ENCODE peak calls at places on chromosomes 11 and 22, in ten cellular contexts. L, Z, T, X, K, B, D, Q, A and O are unnamed samples.

GRCh38 chr22:41687901-41688364 is 734 bp downstream of the SNU13 start:
- DNase-seq in L (no peak), Z (no peak), T (peak), X (peak), K (no peak), B (no peak), D (no peak), Q (peak), A (peak), O (no peak)

GRCh38 chr11:119335091-119335654 is 846 bp downstream of the RNF26 start:
- DNase-seq in L (no peak), Z (no peak), T (no peak), X (no peak), K (no peak), B (no peak), D (no peak), Q (no peak), A (no peak), O (no peak)

GRCh38 chr22:46649176-46650077 is 29.2 kb downstream of the GRAMD4 start:
- DNase-seq in L (no peak), Z (no peak), T (peak), X (peak), K (no peak), B (peak), D (no peak), Q (no peak), A (no peak), O (no peak)

GRCh38 chr22:42177891-42178336 is 47.3 kb upstream of the CYP2D6 start:
- DNase-seq in L (no peak), Z (no peak), T (no peak), X (no peak), K (peak), B (no peak), D (no peak), Q (no peak), A (no peak), O (no peak)

GRCh38 chr11:96328395-96329010 is 14.5 kb downstream of the MAML2 start:
- DNase-seq in L (no peak), Z (no peak), T (no peak), X (no peak), K (no peak), B (no peak), D (no peak), Q (no peak), A (peak), O (no peak)

GRCh38 chr11:46942172-46942571 is 5.6 kb downstream of the CSTPP1 start:
- DNase-seq in L (no peak), Z (no peak), T (no peak), X (no peak), K (no peak), B (no peak), D (no peak), Q (no peak), A (no peak), O (no peak)

GRCh38 chr11:82631722-82632630 is 101.7 kb downstream of the FAM181B start:
- DNase-seq in L (peak), Z (no peak), T (no peak), X (peak), K (no peak), B (no peak), D (no peak), Q (no peak), A (peak), O (no peak)

GRCh38 chr22:20243545-20244249 is 24.4 kb downstream of the RTN4R start:
- DNase-seq in L (peak), Z (peak), T (peak), X (peak), K (peak), B (peak), D (peak), Q (peak), A (peak), O (peak)

GRCh38 chr11:33930317-33931021 is 38.6 kb upstream of the LMO2 start:
- DNase-seq in L (no peak), Z (no peak), T (peak), X (peak), K (no peak), B (peak), D (peak), Q (no peak), A (peak), O (no peak)

GRCh38 chr22:17007257-17007656 is 765 bp downstream of the GAB4 start:
- DNase-seq in L (no peak), Z (no peak), T (no peak), X (no peak), K (no peak), B (no peak), D (no peak), Q (no peak), A (no peak), O (no peak)

GRCh38 chr11:9774591-9775392 is 110.9 kb downstream of the SWAP70 start:
- DNase-seq in L (no peak), Z (peak), T (no peak), X (peak), K (no peak), B (no peak), D (no peak), Q (no peak), A (peak), O (peak)

GRCh38 chr22:37045958-37046357 is 5.6 kb upstream of the KCTD17 start:
- DNase-seq in L (no peak), Z (no peak), T (peak), X (peak), K (no peak), B (no peak), D (no peak), Q (no peak), A (peak), O (no peak)

GRCh38 chr22:37046589-37046988 is 5.0 kb upstream of the KCTD17 start:
- DNase-seq in L (no peak), Z (no peak), T (no peak), X (no peak), K (no peak), B (no peak), D (no peak), Q (peak), A (no peak), O (no peak)

GRCh38 chr22:37044634-37045625 is 6.6 kb upstream of the KCTD17 start:
- DNase-seq in L (no peak), Z (no peak), T (no peak), X (no peak), K (no peak), B (no peak), D (no peak), Q (no peak), A (peak), O (no peak)

GRCh38 chr22:37043214-37043827 is 8.2 kb upstream of the KCTD17 start:
- DNase-seq in L (no peak), Z (no peak), T (no peak), X (no peak), K (no peak), B (no peak), D (peak), Q (peak), A (no peak), O (no peak)

GRCh38 chr22:37043828-37044538 is 7.6 kb upstream of the KCTD17 start:
- DNase-seq in L (peak), Z (no peak), T (peak), X (peak), K (peak), B (peak), D (peak), Q (peak), A (peak), O (no peak)
- TF ChIP-seq CTCF in L (peak), Z (peak), T (peak), X (peak), K (peak), B (peak), D (peak), Q (peak), A (peak), O (peak)

GRCh38 chr11:125637840-125638239 is 12.9 kb downstream of the CHEK1 start:
- DNase-seq in L (no peak), Z (no peak), T (no peak), X (no peak), K (no peak), B (no peak), D (no peak), Q (no peak), A (no peak), O (no peak)
- TF ChIP-seq CTCF in L (peak), Z (no peak), T (no peak), X (no peak), K (no peak), B (no peak), D (no peak), Q (no peak), A (no peak), O (no peak)

GRCh38 chr11:15557831-15558230 is 443.1 kb downstream of the INSC start:
- DNase-seq in L (no peak), Z (no peak), T (no peak), X (no peak), K (no peak), B (no peak), D (no peak), Q (no peak), A (no peak), O (no peak)

GRCh38 chr11:15563054-15563453 is 448.3 kb downstream of the INSC start:
- DNase-seq in L (no peak), Z (no peak), T (no peak), X (no peak), K (no peak), B (no peak), D (no peak), Q (no peak), A (no peak), O (no peak)

GRCh38 chr11:15562230-15562629 is 447.5 kb downstream of the INSC start:
- DNase-seq in L (no peak), Z (no peak), T (no peak), X (no peak), K (no peak), B (no peak), D (no peak), Q (no peak), A (no peak), O (no peak)

GRCh38 chr11:15558513-15559181 is 443.9 kb downstream of the INSC start:
- DNase-seq in L (no peak), Z (no peak), T (no peak), X (no peak), K (no peak), B (no peak), D (no peak), Q (no peak), A (no peak), O (no peak)

GRCh38 chr11:15560689-15561467 is 446.2 kb downstream of the INSC start:
- DNase-seq in L (no peak), Z (no peak), T (no peak), X (no peak), K (no peak), B (no peak), D (no peak), Q (no peak), A (no peak), O (no peak)
- TF ChIP-seq CTCF in L (no peak), Z (no peak), T (no peak), X (no peak), K (no peak), B (no peak), D (no peak), Q (no peak), A (no peak), O (no peak)

DNA sequence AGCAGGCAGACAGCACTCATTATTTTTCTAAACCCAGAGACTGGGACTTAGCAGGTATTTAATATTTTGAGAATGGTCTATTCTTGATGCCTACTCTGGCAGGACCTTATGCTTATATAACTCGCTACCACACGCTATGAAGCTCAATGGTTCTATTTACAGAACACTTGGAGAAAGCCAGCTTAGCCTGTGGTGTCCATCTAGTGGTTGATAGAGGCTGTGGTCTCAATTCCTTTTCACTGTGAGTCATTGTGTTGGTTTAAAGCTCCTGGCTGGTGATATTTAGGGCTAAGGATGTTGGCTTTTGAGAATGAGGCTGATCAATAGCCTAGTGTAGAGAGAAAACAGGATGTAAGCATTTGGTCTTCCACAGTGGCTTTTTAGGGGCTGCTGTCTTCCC is 206.4 kb downstream of the DBX1 start:
- DNase-seq in L (no peak), Z (peak), T (peak), X (peak), K (peak), B (no peak), D (peak), Q (no peak), A (peak), O (no peak)
- TF ChIP-seq CTCF in L (no peak), Z (peak), T (peak), X (peak), K (peak), B (peak), D (peak), Q (no peak), A (peak), O (peak)

DNA sequence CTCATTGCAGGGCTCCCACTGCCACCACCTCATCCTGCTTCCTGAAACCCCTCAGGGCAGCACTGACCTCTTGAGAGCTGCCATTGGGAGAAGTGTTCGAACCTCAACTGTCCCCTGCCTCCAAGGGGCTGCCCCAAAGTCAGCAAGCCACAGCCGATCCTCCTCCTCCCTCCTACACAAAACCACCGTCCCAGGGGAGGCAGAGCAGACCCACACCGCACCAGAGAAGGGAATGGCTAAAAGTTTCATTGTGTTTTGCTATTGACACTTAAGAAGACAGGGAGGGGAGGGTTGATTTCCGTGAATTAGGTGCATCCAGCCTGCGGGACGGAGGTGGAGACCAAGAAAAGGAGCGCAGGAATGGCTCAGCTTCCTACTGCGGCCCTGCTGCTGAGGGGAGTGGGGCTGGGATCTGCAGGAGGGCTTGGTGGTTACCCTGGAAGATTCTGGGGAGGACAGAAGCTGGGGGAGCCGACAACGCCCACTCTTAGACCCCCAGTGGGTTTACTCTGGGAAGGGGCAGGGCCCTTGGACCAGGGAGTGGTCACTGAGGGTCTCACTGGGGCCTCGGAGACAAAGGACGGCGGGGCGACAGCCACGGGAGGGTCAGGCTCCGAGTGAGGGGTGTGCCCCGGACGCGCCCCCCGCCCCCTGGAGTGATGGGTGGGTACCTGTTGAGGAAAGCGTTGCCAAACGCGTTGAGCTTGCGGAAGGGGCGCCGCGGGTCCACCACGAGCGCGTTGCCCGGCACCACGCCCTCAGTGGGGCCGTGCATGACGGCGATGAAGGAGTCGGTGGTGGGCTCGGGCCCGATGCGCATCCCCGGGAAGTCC is 815 bp downstream of the EHD1 start:
- DNase-seq in L (peak), Z (no peak), T (no peak), X (no peak), K (no peak), B (no peak), D (no peak), Q (peak), A (peak), O (no peak)
- TF ChIP-seq CTCF in L (no peak), Z (no peak), T (no peak), X (no peak), K (no peak), B (no peak), D (no peak), Q (no peak), A (no peak), O (no peak)

DNA sequence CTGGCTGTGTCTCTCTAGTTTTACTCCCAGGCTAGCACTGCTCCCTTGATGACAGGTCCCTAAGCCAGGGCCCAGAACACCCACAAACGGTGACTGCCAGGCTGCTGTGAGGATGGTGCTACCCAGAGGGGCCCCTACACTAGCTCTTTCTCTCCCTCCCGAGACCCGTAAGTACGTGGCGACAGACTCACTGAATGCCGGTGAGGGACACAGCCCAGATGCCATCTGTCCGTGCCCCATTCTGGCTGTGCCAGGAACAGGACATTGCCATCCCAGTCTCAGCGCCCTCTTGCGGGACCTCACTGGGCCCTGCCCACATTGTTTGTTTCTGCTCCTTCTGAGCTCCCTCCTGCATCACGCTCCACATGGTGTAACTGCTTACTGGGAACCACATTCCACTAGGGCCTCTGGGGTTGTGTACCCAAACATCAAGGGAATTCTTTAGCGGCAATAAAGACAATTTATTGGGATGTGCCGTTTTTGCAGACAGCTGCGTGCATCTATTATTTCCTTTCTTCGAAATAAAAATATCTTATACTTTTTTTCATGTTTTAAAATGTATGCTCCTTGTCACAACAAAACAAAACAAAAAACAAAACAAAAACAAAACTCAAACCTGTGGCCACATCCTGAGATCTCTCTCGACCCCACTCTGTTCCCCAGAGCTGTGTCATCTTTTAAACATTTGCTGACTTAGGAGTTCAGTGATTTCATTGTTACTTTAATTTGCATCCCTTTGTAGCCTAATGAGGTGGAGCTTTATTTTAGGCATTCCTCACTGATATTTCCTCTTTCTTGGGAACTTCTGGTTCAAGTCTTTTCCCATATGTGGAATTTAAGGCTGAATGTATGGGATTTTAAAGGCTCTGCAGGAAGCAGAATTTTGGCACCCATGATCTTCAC is 4.4 kb upstream of the TPCN2 start:
- DNase-seq in L (no peak), Z (peak), T (peak), X (peak), K (peak), B (peak), D (peak), Q (peak), A (peak), O (peak)
- TF ChIP-seq CTCF in L (peak), Z (peak), T (peak), X (peak), K (peak), B (peak), D (peak), Q (no peak), A (peak), O (peak)

DNA sequence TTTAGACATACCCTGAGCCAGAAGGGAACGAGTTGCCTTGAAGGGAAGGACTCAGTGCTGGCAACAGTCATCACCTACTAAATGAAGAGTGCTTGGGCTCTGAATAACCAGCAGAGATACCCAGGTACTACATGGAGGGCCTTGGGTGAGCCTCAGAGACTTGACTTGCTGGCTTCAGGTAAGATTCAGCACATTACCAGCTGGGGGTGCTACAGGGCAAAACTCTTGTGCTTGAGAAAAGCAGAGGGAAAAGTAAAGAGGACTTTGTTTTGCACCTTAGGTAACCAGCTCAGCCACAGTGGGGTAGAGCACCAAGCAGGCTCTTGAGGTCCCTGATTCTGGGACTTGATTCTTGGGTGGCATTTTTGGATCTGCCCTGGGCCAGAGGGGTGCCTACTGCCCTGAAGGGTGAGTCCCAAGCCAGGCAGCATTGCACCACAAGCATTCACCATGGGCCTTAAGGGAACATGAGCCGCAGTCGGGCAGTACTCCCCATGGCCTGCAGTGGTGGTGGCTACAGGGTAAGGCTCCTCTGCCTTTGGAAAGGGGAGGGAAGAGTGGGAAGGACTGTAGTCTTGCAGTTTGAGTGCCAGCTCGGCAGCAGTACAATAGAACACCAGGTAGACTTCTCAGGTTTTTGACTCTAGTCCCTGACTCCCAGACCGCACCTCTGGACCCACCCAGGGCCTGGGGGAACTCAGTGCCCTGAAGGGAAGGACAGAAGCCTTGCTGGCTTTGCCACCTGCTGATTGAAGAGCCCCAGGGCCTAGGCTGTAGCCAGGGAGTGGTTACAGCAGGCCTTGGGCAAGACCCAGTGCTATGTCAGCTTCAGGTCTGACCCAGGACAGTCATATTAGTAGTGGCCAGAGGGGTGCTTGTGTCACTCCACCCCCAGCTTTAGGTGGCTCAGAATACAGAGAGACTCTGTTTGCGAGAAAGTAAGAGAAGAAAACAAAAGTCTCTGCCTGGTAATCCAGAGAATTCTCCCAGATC is 22.7 kb upstream of the PLEKHA7 start:
- DNase-seq in L (no peak), Z (no peak), T (peak), X (peak), K (peak), B (no peak), D (peak), Q (no peak), A (peak), O (no peak)
- TF ChIP-seq CTCF in L (peak), Z (no peak), T (peak), X (peak), K (peak), B (no peak), D (peak), Q (no peak), A (peak), O (no peak)